ENCODE peak calls at places on chromosomes 7 and 10, in eight cellular contexts. One of them, this sample, is unnamed.

GRCh38 chr7:95324396-95324795 is at the start of gene PON1:
- DNase-seq in stimulated activated naive CD8-positive, alpha-beta T cell treated with anti-CD3 and anti-CD28 coated beads, Interleukin-15, amount 100 ng/mL, for 72 hours: no peak
- DNase-seq in A549: no peak
- DNase-seq in IMR-90: no peak
- DNase-seq in fibroblast of villous mesenchyme: no peak
- DNase-seq in NCI-H748 treated with DMSO at 0.1 percent for 48 hours: peak
- DNase-seq in fibroblast of lung: no peak
- DNase-seq in brain microvascular endothelial cell: no peak
- DNase-seq in this sample: peak

GRCh38 chr7:106312099-106312871 is 27.5 kb upstream of the NAMPT start:
- DNase-seq in stimulated activated naive CD8-positive, alpha-beta T cell treated with anti-CD3 and anti-CD28 coated beads, Interleukin-15, amount 100 ng/mL, for 72 hours: no peak
- DNase-seq in A549: no peak
- DNase-seq in IMR-90: peak
- DNase-seq in fibroblast of villous mesenchyme: peak
- DNase-seq in NCI-H748 treated with DMSO at 0.1 percent for 48 hours: no peak
- DNase-seq in fibroblast of lung: no peak
- DNase-seq in brain microvascular endothelial cell: no peak
- DNase-seq in this sample: no peak

GRCh38 chr10:62653254-62653653 is 151.3 kb upstream of the ADO start:
- DNase-seq in stimulated activated naive CD8-positive, alpha-beta T cell treated with anti-CD3 and anti-CD28 coated beads, Interleukin-15, amount 100 ng/mL, for 72 hours: no peak
- DNase-seq in A549: no peak
- DNase-seq in IMR-90: no peak
- DNase-seq in fibroblast of villous mesenchyme: no peak
- DNase-seq in NCI-H748 treated with DMSO at 0.1 percent for 48 hours: no peak
- DNase-seq in fibroblast of lung: no peak
- DNase-seq in brain microvascular endothelial cell: no peak
- DNase-seq in this sample: peak

GRCh38 chr10:98331888-98332287 is 63.9 kb upstream of the LOXL4 start:
- DNase-seq in stimulated activated naive CD8-positive, alpha-beta T cell treated with anti-CD3 and anti-CD28 coated beads, Interleukin-15, amount 100 ng/mL, for 72 hours: no peak
- DNase-seq in A549: peak
- DNase-seq in IMR-90: no peak
- DNase-seq in fibroblast of villous mesenchyme: no peak
- DNase-seq in NCI-H748 treated with DMSO at 0.1 percent for 48 hours: no peak
- DNase-seq in fibroblast of lung: no peak
- DNase-seq in brain microvascular endothelial cell: no peak
- DNase-seq in this sample: peak

GRCh38 chr7:37987732-37988131 is 67.3 kb downstream of the EPDR1 start:
- DNase-seq in stimulated activated naive CD8-positive, alpha-beta T cell treated with anti-CD3 and anti-CD28 coated beads, Interleukin-15, amount 100 ng/mL, for 72 hours: no peak
- DNase-seq in A549: peak
- DNase-seq in IMR-90: no peak
- DNase-seq in fibroblast of villous mesenchyme: no peak
- DNase-seq in NCI-H748 treated with DMSO at 0.1 percent for 48 hours: no peak
- DNase-seq in fibroblast of lung: peak
- DNase-seq in brain microvascular endothelial cell: no peak
- DNase-seq in this sample: peak

GRCh38 chr10:23046032-23046431 is 49.3 kb upstream of the MSRB2 start:
- DNase-seq in stimulated activated naive CD8-positive, alpha-beta T cell treated with anti-CD3 and anti-CD28 coated beads, Interleukin-15, amount 100 ng/mL, for 72 hours: no peak
- DNase-seq in A549: no peak
- DNase-seq in IMR-90: no peak
- DNase-seq in fibroblast of villous mesenchyme: no peak
- DNase-seq in NCI-H748 treated with DMSO at 0.1 percent for 48 hours: no peak
- DNase-seq in fibroblast of lung: no peak
- DNase-seq in brain microvascular endothelial cell: no peak
- DNase-seq in this sample: no peak

GRCh38 chr7:82985144-82985802 is 177.4 kb downstream of the PCLO start:
- DNase-seq in stimulated activated naive CD8-positive, alpha-beta T cell treated with anti-CD3 and anti-CD28 coated beads, Interleukin-15, amount 100 ng/mL, for 72 hours: no peak
- DNase-seq in A549: peak
- DNase-seq in IMR-90: no peak
- DNase-seq in fibroblast of villous mesenchyme: no peak
- DNase-seq in NCI-H748 treated with DMSO at 0.1 percent for 48 hours: no peak
- DNase-seq in fibroblast of lung: no peak
- DNase-seq in brain microvascular endothelial cell: no peak
- DNase-seq in this sample: no peak

GRCh38 chr7:127501817-127502216 is 83.6 kb downstream of the GCC1 start:
- DNase-seq in stimulated activated naive CD8-positive, alpha-beta T cell treated with anti-CD3 and anti-CD28 coated beads, Interleukin-15, amount 100 ng/mL, for 72 hours: no peak
- DNase-seq in A549: no peak
- DNase-seq in IMR-90: no peak
- DNase-seq in fibroblast of villous mesenchyme: no peak
- DNase-seq in NCI-H748 treated with DMSO at 0.1 percent for 48 hours: no peak
- DNase-seq in fibroblast of lung: no peak
- DNase-seq in brain microvascular endothelial cell: no peak
- DNase-seq in this sample: no peak

GRCh38 chr10:36738738-36739431 is 386.5 kb upstream of the ANKRD30A start:
- DNase-seq in stimulated activated naive CD8-positive, alpha-beta T cell treated with anti-CD3 and anti-CD28 coated beads, Interleukin-15, amount 100 ng/mL, for 72 hours: no peak
- DNase-seq in A549: peak
- DNase-seq in IMR-90: no peak
- DNase-seq in fibroblast of villous mesenchyme: no peak
- DNase-seq in NCI-H748 treated with DMSO at 0.1 percent for 48 hours: no peak
- DNase-seq in fibroblast of lung: no peak
- DNase-seq in brain microvascular endothelial cell: no peak
- DNase-seq in this sample: no peak

GRCh38 chr10:99276848-99277486 is 41.3 kb upstream of the HPSE2 start:
- DNase-seq in stimulated activated naive CD8-positive, alpha-beta T cell treated with anti-CD3 and anti-CD28 coated beads, Interleukin-15, amount 100 ng/mL, for 72 hours: no peak
- DNase-seq in A549: peak
- DNase-seq in IMR-90: peak
- DNase-seq in fibroblast of villous mesenchyme: peak
- DNase-seq in NCI-H748 treated with DMSO at 0.1 percent for 48 hours: peak
- DNase-seq in fibroblast of lung: no peak
- DNase-seq in brain microvascular endothelial cell: peak
- DNase-seq in this sample: peak

GRCh38 chr10:7302393-7303054 is 108.3 kb downstream of the SFMBT2 start:
- DNase-seq in stimulated activated naive CD8-positive, alpha-beta T cell treated with anti-CD3 and anti-CD28 coated beads, Interleukin-15, amount 100 ng/mL, for 72 hours: no peak
- DNase-seq in A549: peak
- DNase-seq in IMR-90: peak
- DNase-seq in fibroblast of villous mesenchyme: peak
- DNase-seq in NCI-H748 treated with DMSO at 0.1 percent for 48 hours: no peak
- DNase-seq in fibroblast of lung: peak
- DNase-seq in brain microvascular endothelial cell: no peak
- DNase-seq in this sample: no peak

GRCh38 chr7:26291699-26292538 is at the start of gene SNX10:
- DNase-seq in stimulated activated naive CD8-positive, alpha-beta T cell treated with anti-CD3 and anti-CD28 coated beads, Interleukin-15, amount 100 ng/mL, for 72 hours: peak
- DNase-seq in A549: peak
- DNase-seq in IMR-90: no peak
- DNase-seq in fibroblast of villous mesenchyme: no peak
- DNase-seq in NCI-H748 treated with DMSO at 0.1 percent for 48 hours: peak
- DNase-seq in fibroblast of lung: peak
- DNase-seq in brain microvascular endothelial cell: no peak
- DNase-seq in this sample: peak

GRCh38 chr7:103752995-103753394 is 236.5 kb downstream of the RELN start:
- DNase-seq in stimulated activated naive CD8-positive, alpha-beta T cell treated with anti-CD3 and anti-CD28 coated beads, Interleukin-15, amount 100 ng/mL, for 72 hours: no peak
- DNase-seq in A549: no peak
- DNase-seq in IMR-90: peak
- DNase-seq in fibroblast of villous mesenchyme: peak
- DNase-seq in NCI-H748 treated with DMSO at 0.1 percent for 48 hours: no peak
- DNase-seq in fibroblast of lung: peak
- DNase-seq in brain microvascular endothelial cell: peak
- DNase-seq in this sample: no peak

GRCh38 chr7:47326808-47327207 is 255.1 kb downstream of the TNS3 start:
- DNase-seq in stimulated activated naive CD8-positive, alpha-beta T cell treated with anti-CD3 and anti-CD28 coated beads, Interleukin-15, amount 100 ng/mL, for 72 hours: no peak
- DNase-seq in A549: no peak
- DNase-seq in IMR-90: peak
- DNase-seq in fibroblast of villous mesenchyme: peak
- DNase-seq in NCI-H748 treated with DMSO at 0.1 percent for 48 hours: no peak
- DNase-seq in fibroblast of lung: peak
- DNase-seq in brain microvascular endothelial cell: peak
- DNase-seq in this sample: no peak

GRCh38 chr10:71357792-71358265 is 38.8 kb downstream of the SLC29A3 start:
- DNase-seq in stimulated activated naive CD8-positive, alpha-beta T cell treated with anti-CD3 and anti-CD28 coated beads, Interleukin-15, amount 100 ng/mL, for 72 hours: no peak
- DNase-seq in A549: no peak
- DNase-seq in IMR-90: peak
- DNase-seq in fibroblast of villous mesenchyme: peak
- DNase-seq in NCI-H748 treated with DMSO at 0.1 percent for 48 hours: no peak
- DNase-seq in fibroblast of lung: peak
- DNase-seq in brain microvascular endothelial cell: peak
- DNase-seq in this sample: no peak

GRCh38 chr10:96418582-96418981 is 59.8 kb upstream of the OPALIN start:
- DNase-seq in stimulated activated naive CD8-positive, alpha-beta T cell treated with anti-CD3 and anti-CD28 coated beads, Interleukin-15, amount 100 ng/mL, for 72 hours: no peak
- DNase-seq in A549: no peak
- DNase-seq in IMR-90: no peak
- DNase-seq in fibroblast of villous mesenchyme: no peak
- DNase-seq in NCI-H748 treated with DMSO at 0.1 percent for 48 hours: no peak
- DNase-seq in fibroblast of lung: no peak
- DNase-seq in brain microvascular endothelial cell: no peak
- DNase-seq in this sample: no peak

GRCh38 chr10:80154978-80155695 is 22.6 kb downstream of the PLAC9 start:
- DNase-seq in stimulated activated naive CD8-positive, alpha-beta T cell treated with anti-CD3 and anti-CD28 coated beads, Interleukin-15, amount 100 ng/mL, for 72 hours: no peak
- DNase-seq in A549: no peak
- DNase-seq in IMR-90: peak
- DNase-seq in fibroblast of villous mesenchyme: peak
- DNase-seq in NCI-H748 treated with DMSO at 0.1 percent for 48 hours: no peak
- DNase-seq in fibroblast of lung: peak
- DNase-seq in brain microvascular endothelial cell: peak
- DNase-seq in this sample: no peak

GRCh38 chr10:131997366-131998049 is 15.8 kb upstream of the BNIP3 start:
- DNase-seq in stimulated activated naive CD8-positive, alpha-beta T cell treated with anti-CD3 and anti-CD28 coated beads, Interleukin-15, amount 100 ng/mL, for 72 hours: no peak
- DNase-seq in A549: peak
- DNase-seq in IMR-90: peak
- DNase-seq in fibroblast of villous mesenchyme: peak
- DNase-seq in NCI-H748 treated with DMSO at 0.1 percent for 48 hours: peak
- DNase-seq in fibroblast of lung: peak
- DNase-seq in brain microvascular endothelial cell: peak
- DNase-seq in this sample: no peak

GRCh38 chr7:141484907-141485306 is 66.3 kb upstream of the AGK start:
- DNase-seq in stimulated activated naive CD8-positive, alpha-beta T cell treated with anti-CD3 and anti-CD28 coated beads, Interleukin-15, amount 100 ng/mL, for 72 hours: no peak
- DNase-seq in A549: no peak
- DNase-seq in IMR-90: no peak
- DNase-seq in fibroblast of villous mesenchyme: no peak
- DNase-seq in NCI-H748 treated with DMSO at 0.1 percent for 48 hours: no peak
- DNase-seq in fibroblast of lung: no peak
- DNase-seq in brain microvascular endothelial cell: no peak
- DNase-seq in this sample: peak

GRCh38 chr7:28044825-28045224 is 135.8 kb downstream of the JAZF1 start:
- DNase-seq in stimulated activated naive CD8-positive, alpha-beta T cell treated with anti-CD3 and anti-CD28 coated beads, Interleukin-15, amount 100 ng/mL, for 72 hours: no peak
- DNase-seq in A549: no peak
- DNase-seq in IMR-90: no peak
- DNase-seq in fibroblast of villous mesenchyme: no peak
- DNase-seq in NCI-H748 treated with DMSO at 0.1 percent for 48 hours: no peak
- DNase-seq in fibroblast of lung: no peak
- DNase-seq in brain microvascular endothelial cell: no peak
- DNase-seq in this sample: no peak

GRCh38 chr7:147556317-147556716 is 1034.2 kb upstream of the C7orf33 start:
- DNase-seq in stimulated activated naive CD8-positive, alpha-beta T cell treated with anti-CD3 and anti-CD28 coated beads, Interleukin-15, amount 100 ng/mL, for 72 hours: no peak
- DNase-seq in A549: no peak
- DNase-seq in IMR-90: no peak
- DNase-seq in fibroblast of villous mesenchyme: no peak
- DNase-seq in NCI-H748 treated with DMSO at 0.1 percent for 48 hours: no peak
- DNase-seq in fibroblast of lung: no peak
- DNase-seq in brain microvascular endothelial cell: no peak
- DNase-seq in this sample: no peak

GRCh38 chr7:48664241-48664640 is 260.1 kb upstream of the CDC14C start:
- DNase-seq in stimulated activated naive CD8-positive, alpha-beta T cell treated with anti-CD3 and anti-CD28 coated beads, Interleukin-15, amount 100 ng/mL, for 72 hours: no peak
- DNase-seq in A549: no peak
- DNase-seq in IMR-90: no peak
- DNase-seq in fibroblast of villous mesenchyme: no peak
- DNase-seq in NCI-H748 treated with DMSO at 0.1 percent for 48 hours: no peak
- DNase-seq in fibroblast of lung: no peak
- DNase-seq in brain microvascular endothelial cell: no peak
- DNase-seq in this sample: no peak

GRCh38 chr7:10181996-10182395 is 791.7 kb upstream of the PHF14 start:
- DNase-seq in stimulated activated naive CD8-positive, alpha-beta T cell treated with anti-CD3 and anti-CD28 coated beads, Interleukin-15, amount 100 ng/mL, for 72 hours: no peak
- DNase-seq in A549: no peak
- DNase-seq in IMR-90: no peak
- DNase-seq in fibroblast of villous mesenchyme: no peak
- DNase-seq in NCI-H748 treated with DMSO at 0.1 percent for 48 hours: peak
- DNase-seq in fibroblast of lung: no peak
- DNase-seq in brain microvascular endothelial cell: no peak
- DNase-seq in this sample: peak

GRCh38 chr7:128076831-128077271 is 45.6 kb upstream of the LRRC4 start:
- DNase-seq in stimulated activated naive CD8-positive, alpha-beta T cell treated with anti-CD3 and anti-CD28 coated beads, Interleukin-15, amount 100 ng/mL, for 72 hours: no peak
- DNase-seq in A549: no peak
- DNase-seq in IMR-90: no peak
- DNase-seq in fibroblast of villous mesenchyme: peak
- DNase-seq in NCI-H748 treated with DMSO at 0.1 percent for 48 hours: no peak
- DNase-seq in fibroblast of lung: no peak
- DNase-seq in brain microvascular endothelial cell: no peak
- DNase-seq in this sample: no peak

GRCh38 chr7:120857558-120858298 is at the start of gene TSPAN12:
- DNase-seq in stimulated activated naive CD8-positive, alpha-beta T cell treated with anti-CD3 and anti-CD28 coated beads, Interleukin-15, amount 100 ng/mL, for 72 hours: peak
- DNase-seq in A549: peak
- DNase-seq in IMR-90: peak
- DNase-seq in fibroblast of villous mesenchyme: peak
- DNase-seq in NCI-H748 treated with DMSO at 0.1 percent for 48 hours: peak
- DNase-seq in fibroblast of lung: peak
- DNase-seq in brain microvascular endothelial cell: peak
- DNase-seq in this sample: peak

This sample was measured in GM12865.